ENCODE peak calls at places on chromosomes 13 and 19, in seven cellular contexts. One of them, this sample, is unnamed. For H3K4me1, the result is how much of the 10 kb centered on the place peaks cover.

GRCh38 chr19:50667759-50668231 is 18.6 kb downstream of the C19orf81 start:
- DNase-seq in left lung: no peak
- DNase-seq in iPS DF 6.9: no peak
- DNase-seq in PC-9: no peak
- DNase-seq in ovary: no peak
- DNase-seq in H9: no peak
- DNase-seq in endodermal cell: peak
- DNase-seq in this sample: no peak

GRCh38 chr13:71871180-71871754 is 4.3 kb upstream of the DACH1 start:
- DNase-seq in endodermal cell: no peak
- DNase-seq in H9: no peak
- DNase-seq in iPS DF 6.9: no peak
- DNase-seq in left lung: no peak
- DNase-seq in PC-9: no peak
- DNase-seq in ovary: no peak
- DNase-seq in this sample: no peak

GRCh38 chr13:51244637-51245405 is 22.6 kb downstream of the FAM124A start:
- DNase-seq in iPS DF 6.9: no peak
- DNase-seq in endodermal cell: peak
- DNase-seq in H9: peak
- DNase-seq in ovary: no peak
- DNase-seq in left lung: no peak
- DNase-seq in PC-9: no peak
- DNase-seq in this sample: no peak

GRCh38 chr13:79434578-79434977 is 28.5 kb upstream of the RBM26 start:
- DNase-seq in left lung: no peak
- DNase-seq in PC-9: no peak
- DNase-seq in endodermal cell: no peak
- DNase-seq in iPS DF 6.9: no peak
- DNase-seq in H9: no peak
- DNase-seq in ovary: no peak
- DNase-seq in this sample: no peak

GRCh38 chr13:109672545-109672944 is 113.8 kb downstream of the IRS2 start:
- DNase-seq in ovary: no peak
- DNase-seq in iPS DF 6.9: no peak
- DNase-seq in H9: no peak
- DNase-seq in PC-9: no peak
- DNase-seq in endodermal cell: no peak
- DNase-seq in left lung: no peak
- DNase-seq in this sample: no peak

GRCh38 chr13:48891586-48891985 is 84.1 kb upstream of the FNDC3A start:
- DNase-seq in left lung: no peak
- DNase-seq in endodermal cell: no peak
- DNase-seq in iPS DF 6.9: no peak
- DNase-seq in ovary: no peak
- DNase-seq in H9: no peak
- DNase-seq in PC-9: no peak
- DNase-seq in this sample: no peak

GRCh38 chr19:49631279-49631588 is 8.7 kb downstream of the RRAS start:
- DNase-seq in PC-9: no peak
- DNase-seq in iPS DF 6.9: no peak
- DNase-seq in endodermal cell: peak
- DNase-seq in left lung: no peak
- DNase-seq in H9: no peak
- DNase-seq in ovary: no peak
- DNase-seq in this sample: no peak

GRCh38 chr13:72677431-72677830 is 50.0 kb downstream of the MZT1 start:
- DNase-seq in H9: no peak
- DNase-seq in left lung: no peak
- DNase-seq in PC-9: no peak
- DNase-seq in iPS DF 6.9: no peak
- DNase-seq in endodermal cell: no peak
- DNase-seq in ovary: no peak
- DNase-seq in this sample: no peak

GRCh38 chr13:113000575-113000974 is 31.6 kb downstream of the MCF2L start:
- DNase-seq in iPS DF 6.9: no peak
- DNase-seq in endodermal cell: no peak
- DNase-seq in PC-9: no peak
- DNase-seq in left lung: no peak
- DNase-seq in ovary: no peak
- DNase-seq in H9: no peak
- DNase-seq in this sample: no peak

GRCh38 chr13:112999414-113000177 is 30.6 kb downstream of the MCF2L start:
- DNase-seq in PC-9: no peak
- DNase-seq in left lung: no peak
- DNase-seq in endodermal cell: no peak
- DNase-seq in ovary: no peak
- DNase-seq in H9: no peak
- DNase-seq in iPS DF 6.9: no peak
- DNase-seq in this sample: no peak

GRCh38 chr13:113002206-113002821 is 33.3 kb downstream of the MCF2L start:
- DNase-seq in iPS DF 6.9: no peak
- DNase-seq in PC-9: peak
- DNase-seq in ovary: no peak
- DNase-seq in H9: peak
- DNase-seq in endodermal cell: peak
- DNase-seq in left lung: no peak
- DNase-seq in this sample: no peak

GRCh38 chr13:113002891-113003290 is 33.9 kb downstream of the MCF2L start:
- DNase-seq in PC-9: no peak
- DNase-seq in endodermal cell: no peak
- DNase-seq in iPS DF 6.9: no peak
- DNase-seq in left lung: no peak
- DNase-seq in H9: no peak
- DNase-seq in ovary: no peak
- DNase-seq in this sample: no peak

DNA sequence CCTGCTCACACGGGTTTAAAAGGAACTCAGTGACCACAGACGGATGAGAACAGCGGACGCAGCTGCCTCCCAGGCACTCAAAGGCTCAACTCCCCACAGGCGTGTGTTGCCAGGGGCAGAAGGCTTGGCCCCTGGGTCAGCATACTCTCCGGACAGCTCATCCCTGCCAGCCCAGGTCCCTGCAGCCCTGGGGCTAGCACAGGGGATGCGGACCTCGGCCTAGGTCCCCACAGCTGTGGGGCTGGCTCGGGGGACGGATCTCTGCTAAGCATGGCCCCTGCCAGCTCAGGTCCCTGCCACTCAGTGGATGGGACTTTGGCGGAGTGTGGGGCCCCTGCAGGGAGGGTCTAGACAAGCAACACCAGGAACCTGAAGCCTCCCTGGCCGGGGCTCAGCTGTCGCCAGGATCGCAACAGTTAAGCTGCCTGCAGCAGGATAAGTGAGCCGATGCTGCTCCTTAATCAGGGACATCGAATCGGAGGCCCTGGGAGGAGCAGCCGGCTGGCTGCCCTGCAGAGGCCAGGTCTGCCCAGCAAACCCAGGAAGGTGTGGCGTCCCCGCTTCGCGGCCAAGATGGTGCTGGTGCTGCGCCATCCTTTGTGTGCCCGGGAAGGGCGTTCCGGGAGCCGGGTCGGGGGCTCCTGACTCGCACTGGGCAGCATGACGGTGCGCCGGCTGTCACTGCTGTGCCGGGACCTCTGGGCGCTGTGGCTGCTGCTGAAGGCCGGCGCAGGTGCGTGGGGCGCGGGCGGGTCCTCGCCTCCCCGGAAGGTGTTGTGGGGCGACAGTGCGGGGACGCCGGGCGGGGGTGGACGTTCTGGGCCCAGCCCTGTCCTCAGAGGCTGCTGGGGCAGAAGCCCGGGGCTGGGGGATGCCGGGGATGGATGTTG is 32.5 kb downstream of the MCF2L start:
- DNase-seq in endodermal cell: peak
- DNase-seq in PC-9: peak
- DNase-seq in H9: peak
- DNase-seq in iPS DF 6.9: no peak
- DNase-seq in ovary: no peak
- DNase-seq in left lung: peak
- DNase-seq in this sample: no peak
- H3K4me1 ChIP-seq in endodermal cell: under half
- H3K4me1 ChIP-seq in PC-9: under half
- H3K4me1 ChIP-seq in H9: under half
- H3K4me1 ChIP-seq in iPS DF 6.9: under half
- H3K4me1 ChIP-seq in ovary: under half
- H3K4me1 ChIP-seq in left lung: under half
- H3K4me1 ChIP-seq in this sample: under half

GRCh38 chr13:27446986-27447583 is 3.3 kb downstream of the MTIF3 start:
- DNase-seq in ovary: no peak
- DNase-seq in PC-9: no peak
- DNase-seq in left lung: no peak
- DNase-seq in endodermal cell: no peak
- DNase-seq in iPS DF 6.9: no peak
- DNase-seq in H9: no peak
- DNase-seq in this sample: no peak

GRCh38 chr13:27440408-27440807 is 10.0 kb downstream of the MTIF3 start:
- DNase-seq in endodermal cell: no peak
- DNase-seq in H9: no peak
- DNase-seq in left lung: no peak
- DNase-seq in PC-9: no peak
- DNase-seq in ovary: no peak
- DNase-seq in iPS DF 6.9: no peak
- DNase-seq in this sample: no peak

GRCh38 chr13:27442071-27442647 is 8.2 kb downstream of the MTIF3 start:
- DNase-seq in H9: no peak
- DNase-seq in left lung: no peak
- DNase-seq in ovary: no peak
- DNase-seq in PC-9: no peak
- DNase-seq in iPS DF 6.9: peak
- DNase-seq in endodermal cell: no peak
- DNase-seq in this sample: peak

GRCh38 chr13:27448308-27448707 is 2.1 kb downstream of the MTIF3 start:
- DNase-seq in H9: no peak
- DNase-seq in iPS DF 6.9: no peak
- DNase-seq in left lung: no peak
- DNase-seq in endodermal cell: no peak
- DNase-seq in ovary: no peak
- DNase-seq in PC-9: no peak
- DNase-seq in this sample: no peak

DNA sequence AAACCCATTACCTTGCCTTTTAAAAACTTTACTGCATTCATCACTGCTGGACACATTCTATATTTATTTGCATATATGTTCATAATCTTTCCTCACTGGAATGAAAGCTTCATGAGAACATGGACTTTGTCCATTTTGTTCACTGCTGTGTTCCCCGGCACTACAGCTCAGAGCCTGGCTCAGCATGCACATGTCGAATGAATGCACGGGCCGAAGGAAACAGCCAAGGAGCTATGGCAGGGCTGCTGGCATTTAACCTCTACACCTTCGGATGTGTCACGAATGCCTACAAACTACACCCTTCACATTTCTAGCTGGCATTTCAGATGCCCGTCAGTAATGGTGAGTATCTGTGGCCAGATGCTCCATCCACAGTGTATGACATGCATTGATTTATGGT is 7.6 kb downstream of the MTIF3 start:
- DNase-seq in H9: no peak
- DNase-seq in iPS DF 6.9: no peak
- DNase-seq in endodermal cell: no peak
- DNase-seq in PC-9: no peak
- DNase-seq in left lung: no peak
- DNase-seq in ovary: no peak
- DNase-seq in this sample: no peak
- H3K4me1 ChIP-seq in H9: under half
- H3K4me1 ChIP-seq in iPS DF 6.9: under half
- H3K4me1 ChIP-seq in endodermal cell: under half
- H3K4me1 ChIP-seq in PC-9: under half
- H3K4me1 ChIP-seq in left lung: under half
- H3K4me1 ChIP-seq in ovary: under half
- H3K4me1 ChIP-seq in this sample: half or more

GRCh38 chr19:35006342-35006998 is 6.3 kb downstream of the GRAMD1A start:
- DNase-seq in ovary: no peak
- DNase-seq in PC-9: peak
- DNase-seq in left lung: peak
- DNase-seq in endodermal cell: no peak
- DNase-seq in H9: no peak
- DNase-seq in iPS DF 6.9: no peak
- DNase-seq in this sample: no peak

GRCh38 chr19:35002037-35002535 is 2.0 kb downstream of the GRAMD1A start:
- DNase-seq in endodermal cell: peak
- DNase-seq in iPS DF 6.9: no peak
- DNase-seq in left lung: no peak
- DNase-seq in ovary: no peak
- DNase-seq in H9: no peak
- DNase-seq in PC-9: no peak
- DNase-seq in this sample: no peak

GRCh38 chr19:35006999-35007365 is 6.9 kb downstream of the GRAMD1A start:
- DNase-seq in left lung: no peak
- DNase-seq in iPS DF 6.9: no peak
- DNase-seq in ovary: peak
- DNase-seq in endodermal cell: no peak
- DNase-seq in H9: no peak
- DNase-seq in PC-9: no peak
- DNase-seq in this sample: no peak

GRCh38 chr19:35005256-35005977 is 5.3 kb downstream of the GRAMD1A start:
- DNase-seq in left lung: no peak
- DNase-seq in H9: no peak
- DNase-seq in iPS DF 6.9: no peak
- DNase-seq in endodermal cell: no peak
- DNase-seq in ovary: no peak
- DNase-seq in PC-9: no peak
- DNase-seq in this sample: no peak

GRCh38 chr19:35004517-35005255 is 4.6 kb downstream of the GRAMD1A start:
- DNase-seq in iPS DF 6.9: no peak
- DNase-seq in PC-9: no peak
- DNase-seq in endodermal cell: no peak
- DNase-seq in left lung: no peak
- DNase-seq in ovary: no peak
- DNase-seq in H9: no peak
- DNase-seq in this sample: no peak
- H3K4me1 ChIP-seq in iPS DF 6.9: under half
- H3K4me1 ChIP-seq in PC-9: under half
- H3K4me1 ChIP-seq in endodermal cell: under half
- H3K4me1 ChIP-seq in left lung: under half
- H3K4me1 ChIP-seq in ovary: under half
- H3K4me1 ChIP-seq in H9: under half
- H3K4me1 ChIP-seq in this sample: under half

DNA sequence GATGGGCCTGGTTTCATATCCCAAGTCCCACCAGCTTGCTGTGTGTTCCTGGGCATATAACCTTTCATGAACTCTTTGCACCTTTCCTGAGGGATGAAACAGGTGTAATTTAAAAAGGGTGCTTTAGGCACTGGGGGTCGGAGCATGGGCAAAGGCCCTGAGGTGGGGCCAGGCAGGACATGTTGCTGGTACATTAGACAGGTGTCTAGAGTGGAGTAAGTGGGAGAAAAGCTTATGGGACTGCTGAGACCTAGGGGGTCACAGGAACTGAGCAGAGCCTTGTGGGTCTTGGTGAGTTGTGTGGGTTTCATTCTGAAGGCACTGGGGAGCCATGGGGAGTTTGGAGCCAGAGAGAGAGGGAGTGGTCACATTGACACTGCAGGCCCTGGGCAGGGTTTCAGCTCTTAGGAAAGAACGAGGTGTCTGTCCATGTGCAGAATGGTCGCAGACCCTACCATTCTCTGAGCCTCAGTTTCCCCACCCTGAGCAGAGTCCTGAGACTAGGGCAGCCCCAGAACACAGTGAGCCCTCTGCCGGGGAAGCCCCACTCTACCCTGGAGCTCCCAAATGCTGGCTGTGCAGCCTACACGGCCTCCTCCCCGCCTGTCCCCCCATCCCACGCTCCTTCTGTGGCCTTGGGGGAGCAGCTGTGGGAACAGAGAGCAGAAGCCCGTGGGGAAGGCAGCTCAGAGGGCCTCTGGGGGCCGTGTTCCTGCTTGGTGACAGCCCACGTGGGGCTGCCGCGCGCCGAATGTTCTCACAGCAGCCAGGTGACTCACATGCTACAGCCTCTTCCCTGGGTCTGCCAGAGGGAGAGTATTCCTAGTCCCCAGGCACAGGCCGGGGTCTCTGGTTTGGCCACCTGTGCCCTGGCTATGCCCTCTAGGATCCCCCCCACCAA is 7.3 kb upstream of the HOMER3 start:
- DNase-seq in ovary: no peak
- DNase-seq in PC-9: no peak
- DNase-seq in H9: no peak
- DNase-seq in left lung: no peak
- DNase-seq in iPS DF 6.9: no peak
- DNase-seq in endodermal cell: no peak
- DNase-seq in this sample: no peak
- H3K4me1 ChIP-seq in ovary: under half
- H3K4me1 ChIP-seq in PC-9: under half
- H3K4me1 ChIP-seq in H9: under half
- H3K4me1 ChIP-seq in left lung: under half
- H3K4me1 ChIP-seq in iPS DF 6.9: under half
- H3K4me1 ChIP-seq in endodermal cell: under half
- H3K4me1 ChIP-seq in this sample: under half

This sample was measured in CD8-positive, alpha-beta T cell.